ENCODE peak calls at places on chromosomes 16 and 17, in eight cellular contexts. One of them, this sample, is unnamed.

GRCh38 chr17:48577946-48578615 is at the start of gene HOXB4:
- DNase-seq in WTC11: peak; percentile 73
- DNase-seq in upper lobe of left lung: peak; percentile 74
- DNase-seq in fibroblast of villous mesenchyme: peak; percentile 64
- DNase-seq in neural progenitor cell: peak; percentile 74
- DNase-seq in A549: no peak
- DNase-seq in neural crest cell: peak; percentile 51
- DNase-seq in right lobe of liver: peak; percentile 72
- DNase-seq in this sample: peak; percentile 67

GRCh38 chr16:27485811-27486210 is 63.9 kb downstream of the GTF3C1 start:
- DNase-seq in WTC11: no peak
- DNase-seq in upper lobe of left lung: no peak
- DNase-seq in fibroblast of villous mesenchyme: no peak
- DNase-seq in neural progenitor cell: no peak
- DNase-seq in A549: no peak
- DNase-seq in neural crest cell: no peak
- DNase-seq in right lobe of liver: no peak
- DNase-seq in this sample: no peak

GRCh38 chr16:54178491-54178976 is 108.1 kb downstream of the IRX3 start:
- DNase-seq in WTC11: no peak
- DNase-seq in upper lobe of left lung: no peak
- DNase-seq in fibroblast of villous mesenchyme: peak; percentile 4
- DNase-seq in neural progenitor cell: peak; percentile 29
- DNase-seq in A549: no peak
- DNase-seq in neural crest cell: no peak
- DNase-seq in right lobe of liver: no peak
- DNase-seq in this sample: no peak

GRCh38 chr17:3959295-3959899 is 4.8 kb downstream of the ATP2A3 start:
- DNase-seq in WTC11: no peak
- DNase-seq in upper lobe of left lung: no peak
- DNase-seq in fibroblast of villous mesenchyme: peak; percentile 50
- DNase-seq in neural progenitor cell: no peak
- DNase-seq in A549: peak; percentile 94
- DNase-seq in neural crest cell: no peak
- DNase-seq in right lobe of liver: no peak
- DNase-seq in this sample: no peak

GRCh38 chr16:85220125-85220839 is 108.0 kb upstream of the CIBAR2 start:
- DNase-seq in WTC11: no peak
- DNase-seq in upper lobe of left lung: peak; percentile 57
- DNase-seq in fibroblast of villous mesenchyme: peak; percentile 93
- DNase-seq in neural progenitor cell: no peak
- DNase-seq in A549: no peak
- DNase-seq in neural crest cell: no peak
- DNase-seq in right lobe of liver: peak; percentile 81
- DNase-seq in this sample: no peak

GRCh38 chr16:78686601-78687000 is 587.1 kb downstream of the WWOX start:
- DNase-seq in WTC11: no peak
- DNase-seq in upper lobe of left lung: no peak
- DNase-seq in fibroblast of villous mesenchyme: peak; percentile 69
- DNase-seq in neural progenitor cell: no peak
- DNase-seq in A549: no peak
- DNase-seq in neural crest cell: no peak
- DNase-seq in right lobe of liver: no peak
- DNase-seq in this sample: no peak

GRCh38 chr17:9079461-9080103 is 58.3 kb downstream of the NTN1 start:
- DNase-seq in WTC11: no peak
- DNase-seq in upper lobe of left lung: no peak
- DNase-seq in fibroblast of villous mesenchyme: no peak
- DNase-seq in neural progenitor cell: no peak
- DNase-seq in A549: no peak
- DNase-seq in neural crest cell: no peak
- DNase-seq in right lobe of liver: no peak
- DNase-seq in this sample: no peak

GRCh38 chr17:28597606-28598383 is 1.0 kb downstream of the SPAG5 start:
- DNase-seq in WTC11: no peak
- DNase-seq in upper lobe of left lung: no peak
- DNase-seq in fibroblast of villous mesenchyme: no peak
- DNase-seq in neural progenitor cell: no peak
- DNase-seq in A549: no peak
- DNase-seq in neural crest cell: no peak
- DNase-seq in right lobe of liver: no peak
- DNase-seq in this sample: no peak

GRCh38 chr17:77571562-77571981 is 386.9 kb upstream of the TNRC6C start:
- DNase-seq in WTC11: no peak
- DNase-seq in upper lobe of left lung: peak; percentile 16
- DNase-seq in fibroblast of villous mesenchyme: peak; percentile 46
- DNase-seq in neural progenitor cell: no peak
- DNase-seq in A549: no peak
- DNase-seq in neural crest cell: no peak
- DNase-seq in right lobe of liver: no peak
- DNase-seq in this sample: no peak

GRCh38 chr17:78759203-78759968 is 22.7 kb downstream of the CYTH1 start:
- DNase-seq in WTC11: no peak
- DNase-seq in upper lobe of left lung: peak; percentile 62
- DNase-seq in fibroblast of villous mesenchyme: peak; percentile 72
- DNase-seq in neural progenitor cell: no peak
- DNase-seq in A549: no peak
- DNase-seq in neural crest cell: no peak
- DNase-seq in right lobe of liver: no peak
- DNase-seq in this sample: peak; percentile 67

GRCh38 chr17:75843577-75844529 is at the start of gene UNC13D:
- DNase-seq in WTC11: no peak
- DNase-seq in upper lobe of left lung: peak; percentile 67
- DNase-seq in fibroblast of villous mesenchyme: peak; percentile 25
- DNase-seq in neural progenitor cell: no peak
- DNase-seq in A549: no peak
- DNase-seq in neural crest cell: no peak
- DNase-seq in right lobe of liver: peak; percentile 68
- DNase-seq in this sample: peak; percentile 65

GRCh38 chr17:12765544-12765943 is 23.8 kb upstream of the ARHGAP44 start:
- DNase-seq in WTC11: no peak
- DNase-seq in upper lobe of left lung: no peak
- DNase-seq in fibroblast of villous mesenchyme: peak; percentile 80
- DNase-seq in neural progenitor cell: no peak
- DNase-seq in A549: peak; percentile 55
- DNase-seq in neural crest cell: no peak
- DNase-seq in right lobe of liver: no peak
- DNase-seq in this sample: no peak

GRCh38 chr16:73047221-73047535 is 750 bp downstream of the ZFHX3 start:
- DNase-seq in WTC11: no peak
- DNase-seq in upper lobe of left lung: no peak
- DNase-seq in fibroblast of villous mesenchyme: no peak
- DNase-seq in neural progenitor cell: no peak
- DNase-seq in A549: no peak
- DNase-seq in neural crest cell: no peak
- DNase-seq in right lobe of liver: no peak
- DNase-seq in this sample: no peak

GRCh38 chr17:75454193-75454592 is 2.2 kb upstream of the TMEM94 start:
- DNase-seq in WTC11: no peak
- DNase-seq in upper lobe of left lung: no peak
- DNase-seq in fibroblast of villous mesenchyme: no peak
- DNase-seq in neural progenitor cell: no peak
- DNase-seq in A549: no peak
- DNase-seq in neural crest cell: no peak
- DNase-seq in right lobe of liver: no peak
- DNase-seq in this sample: no peak

GRCh38 chr17:21278304-21279197 is 6.0 kb upstream of the MAP2K3 start:
- DNase-seq in WTC11: no peak
- DNase-seq in upper lobe of left lung: peak; percentile 91
- DNase-seq in fibroblast of villous mesenchyme: no peak
- DNase-seq in neural progenitor cell: no peak
- DNase-seq in A549: no peak
- DNase-seq in neural crest cell: no peak
- DNase-seq in right lobe of liver: peak; percentile 37
- DNase-seq in this sample: no peak

GRCh38 chr16:77871932-77872331 is 83.6 kb downstream of the VAT1L start:
- DNase-seq in WTC11: no peak
- DNase-seq in upper lobe of left lung: no peak
- DNase-seq in fibroblast of villous mesenchyme: no peak
- DNase-seq in neural progenitor cell: no peak
- DNase-seq in A549: no peak
- DNase-seq in neural crest cell: no peak
- DNase-seq in right lobe of liver: no peak
- DNase-seq in this sample: no peak

DNA sequence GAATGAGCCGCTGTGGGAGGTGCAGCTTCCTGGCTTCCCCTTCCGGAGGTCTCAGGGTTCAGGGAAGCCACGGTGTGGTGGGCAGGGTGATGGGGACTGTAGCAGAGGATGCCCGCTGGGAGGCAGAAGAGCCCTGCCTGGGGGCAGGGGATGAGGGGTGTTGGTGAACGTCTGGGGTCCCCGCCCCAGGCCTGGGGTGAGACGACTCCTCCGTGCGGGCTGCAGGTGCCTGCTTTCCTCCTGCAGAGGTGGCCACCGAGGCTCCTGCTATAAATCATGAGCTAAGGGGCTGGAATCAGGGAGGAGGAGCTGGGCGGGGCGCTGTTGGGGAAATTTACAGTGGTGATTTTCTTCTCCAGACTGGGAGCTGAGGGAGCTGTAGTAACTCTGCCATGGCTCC is 167.0 kb downstream of the MRM1 start:
- DNase-seq in WTC11: peak; percentile 48
- DNase-seq in upper lobe of left lung: no peak
- DNase-seq in fibroblast of villous mesenchyme: no peak
- DNase-seq in neural progenitor cell: no peak
- DNase-seq in A549: no peak
- DNase-seq in neural crest cell: no peak
- DNase-seq in right lobe of liver: no peak
- DNase-seq in this sample: no peak
- TF ChIP-seq CTCF in WTC11: no peak
- TF ChIP-seq CTCF in upper lobe of left lung: no peak
- TF ChIP-seq CTCF in fibroblast of villous mesenchyme: no peak
- TF ChIP-seq CTCF in neural progenitor cell: no peak
- TF ChIP-seq CTCF in A549: peak; percentile 34
- TF ChIP-seq CTCF in neural crest cell: no peak
- TF ChIP-seq CTCF in right lobe of liver: no peak
- TF ChIP-seq CTCF in this sample: no peak

GRCh38 chr17:2730764-2731353 is 18.6 kb downstream of the CCDC92B start:
- DNase-seq in WTC11: no peak
- DNase-seq in upper lobe of left lung: no peak
- DNase-seq in fibroblast of villous mesenchyme: no peak
- DNase-seq in neural progenitor cell: no peak
- DNase-seq in A549: no peak
- DNase-seq in neural crest cell: no peak
- DNase-seq in right lobe of liver: no peak
- DNase-seq in this sample: no peak
- TF ChIP-seq CTCF in WTC11: no peak
- TF ChIP-seq CTCF in upper lobe of left lung: no peak
- TF ChIP-seq CTCF in fibroblast of villous mesenchyme: no peak
- TF ChIP-seq CTCF in neural progenitor cell: no peak
- TF ChIP-seq CTCF in A549: no peak
- TF ChIP-seq CTCF in neural crest cell: no peak
- TF ChIP-seq CTCF in right lobe of liver: no peak
- TF ChIP-seq CTCF in this sample: no peak

GRCh38 chr17:40542562-40543411 is 22.5 kb downstream of the CCR7 start:
- DNase-seq in WTC11: peak; percentile 7
- DNase-seq in upper lobe of left lung: peak; percentile 10
- DNase-seq in fibroblast of villous mesenchyme: peak; percentile 99
- DNase-seq in neural progenitor cell: no peak
- DNase-seq in A549: peak; percentile 99
- DNase-seq in neural crest cell: no peak
- DNase-seq in right lobe of liver: peak; percentile 85
- DNase-seq in this sample: no peak
- TF ChIP-seq CTCF in WTC11: no peak
- TF ChIP-seq CTCF in upper lobe of left lung: no peak
- TF ChIP-seq CTCF in fibroblast of villous mesenchyme: no peak
- TF ChIP-seq CTCF in neural progenitor cell: no peak
- TF ChIP-seq CTCF in A549: no peak
- TF ChIP-seq CTCF in neural crest cell: no peak
- TF ChIP-seq CTCF in right lobe of liver: no peak
- TF ChIP-seq CTCF in this sample: no peak

DNA sequence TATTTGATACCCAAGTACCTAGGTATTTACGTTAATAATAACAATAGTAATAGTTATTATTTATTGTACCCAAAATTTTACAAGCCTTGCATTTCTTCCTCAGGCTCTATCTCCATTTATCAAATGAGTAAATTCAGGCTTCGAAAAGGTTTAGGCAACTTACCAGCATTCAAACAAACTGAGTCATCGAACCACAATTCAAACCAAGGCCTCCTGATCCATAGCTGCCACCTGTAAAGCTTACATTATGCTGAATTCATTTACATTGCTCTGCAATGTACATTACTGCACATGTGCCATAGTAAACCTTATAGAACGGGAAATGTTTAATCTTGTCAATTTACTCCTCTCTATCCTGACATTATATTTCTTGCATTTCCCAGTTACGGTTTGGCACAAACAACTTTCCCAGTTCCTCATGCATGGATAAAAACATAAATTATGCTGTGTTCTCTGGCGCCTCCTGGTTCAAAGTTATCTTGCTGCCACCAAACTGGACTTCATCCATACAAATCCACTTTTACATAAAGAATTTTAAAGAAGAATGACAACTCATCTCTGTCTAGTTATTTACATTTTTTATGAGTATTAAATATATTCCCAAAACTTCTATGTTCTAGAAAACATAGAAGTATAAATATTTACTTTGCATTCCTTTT is 360.6 kb upstream of the SOX9 start:
- DNase-seq in WTC11: no peak
- DNase-seq in upper lobe of left lung: no peak
- DNase-seq in fibroblast of villous mesenchyme: peak; percentile 1
- DNase-seq in neural progenitor cell: no peak
- DNase-seq in A549: no peak
- DNase-seq in neural crest cell: no peak
- DNase-seq in right lobe of liver: no peak
- DNase-seq in this sample: no peak
- TF ChIP-seq CTCF in WTC11: no peak
- TF ChIP-seq CTCF in upper lobe of left lung: no peak
- TF ChIP-seq CTCF in fibroblast of villous mesenchyme: no peak
- TF ChIP-seq CTCF in neural progenitor cell: peak; percentile 16
- TF ChIP-seq CTCF in A549: peak; percentile 6
- TF ChIP-seq CTCF in neural crest cell: no peak
- TF ChIP-seq CTCF in right lobe of liver: no peak
- TF ChIP-seq CTCF in this sample: no peak

DNA sequence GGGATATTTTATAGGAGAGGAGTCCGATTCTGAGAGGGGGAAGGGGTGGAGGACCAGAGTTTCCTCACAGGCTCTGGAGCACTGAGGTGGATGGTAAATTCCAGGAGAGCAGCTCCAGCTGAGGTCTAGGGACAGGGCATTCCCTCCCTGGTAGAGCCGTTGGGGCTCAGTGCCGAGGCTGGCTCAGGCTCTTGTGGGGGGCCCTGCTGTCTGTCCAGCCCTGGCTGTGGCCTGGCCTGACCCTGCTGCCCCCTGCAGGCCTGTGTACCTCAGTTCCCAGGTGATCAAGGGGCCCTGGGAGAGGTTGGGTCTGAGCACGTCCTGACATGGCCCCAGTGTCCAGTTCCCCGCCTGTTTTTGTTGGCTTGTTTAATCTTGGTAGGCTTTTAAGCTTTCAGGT is 16.8 kb downstream of the ZNF750 start:
- DNase-seq in WTC11: peak; percentile 69
- DNase-seq in upper lobe of left lung: no peak
- DNase-seq in fibroblast of villous mesenchyme: no peak
- DNase-seq in neural progenitor cell: peak; percentile 42
- DNase-seq in A549: peak; percentile 45
- DNase-seq in neural crest cell: no peak
- DNase-seq in right lobe of liver: no peak
- DNase-seq in this sample: no peak
- TF ChIP-seq CTCF in WTC11: peak; percentile 21
- TF ChIP-seq CTCF in upper lobe of left lung: no peak
- TF ChIP-seq CTCF in fibroblast of villous mesenchyme: peak; percentile 22
- TF ChIP-seq CTCF in neural progenitor cell: peak; percentile 42
- TF ChIP-seq CTCF in A549: peak; percentile 9
- TF ChIP-seq CTCF in neural crest cell: peak; percentile 22
- TF ChIP-seq CTCF in right lobe of liver: no peak
- TF ChIP-seq CTCF in this sample: no peak